ENCODE peak calls at places on chromosome 19, in four cellular contexts. L is fibroblast of lung, Q is tibial artery, X is choroid plexus epithelial cell. B is an unnamed sample.

GRCh38 chr19:11480927-11481776 is at the start of gene ELAVL3:
- DNase-seq in L (no peak), Q (no peak), X (no peak), B (no peak)

GRCh38 chr19:11067356-11068113 is 21.7 kb upstream of the LDLR start:
- DNase-seq in L (peak), Q (no peak), X (peak), B (no peak)

GRCh38 chr19:18364826-18365528 is 21.0 kb upstream of the GDF15 start:
- DNase-seq in L (peak), Q (peak), X (peak), B (peak)

GRCh38 chr19:43809762-43810696 is 7.8 kb upstream of the LYPD5 start:
- DNase-seq in L (peak), Q (no peak), X (peak), B (no peak)

GRCh38 chr19:34662919-34663318 is 14.0 kb downstream of the SCGB2B2 start:
- DNase-seq in L (no peak), Q (no peak), X (peak), B (no peak)

GRCh38 chr19:35253316-35254286 is 4.8 kb downstream of the LSR start:
- DNase-seq in L (no peak), Q (no peak), X (no peak), B (no peak)

GRCh38 chr19:16315825-16316505 is 8.7 kb upstream of the KLF2 start:
- DNase-seq in L (peak), Q (peak), X (peak), B (peak)

GRCh38 chr19:44517146-44517545 is 12.3 kb downstream of the CEACAM20 start:
- DNase-seq in L (no peak), Q (no peak), X (no peak), B (no peak)

GRCh38 chr19:48681127-48681470 is 8.3 kb upstream of the NTN5 start:
- DNase-seq in L (peak), Q (no peak), X (peak), B (no peak)

GRCh38 chr19:16573296-16573695 is 1.1 kb upstream of the SLC35E1 start:
- DNase-seq in L (no peak), Q (no peak), X (no peak), B (no peak)

GRCh38 chr19:32676186-32676894 is 692 bp downstream of the RGS9BP start:
- DNase-seq in L (no peak), Q (no peak), X (no peak), B (no peak)

GRCh38 chr19:16627928-16628182 is 149 bp downstream of the MED26 start:
- DNase-seq in L (no peak), Q (no peak), X (no peak), B (no peak)

GRCh38 chr19:12938536-12939291 is at the start of gene CALR:
- DNase-seq in L (peak), Q (peak), X (peak), B (no peak)

GRCh38 chr19:44552324-44552723 is 22.8 kb upstream of the CEACAM20 start:
- DNase-seq in L (no peak), Q (no peak), X (peak), B (peak)

GRCh38 chr19:40596608-40597328 is 4.4 kb upstream of the LTBP4 start:
- DNase-seq in L (peak), Q (peak), X (peak), B (peak)

GRCh38 chr19:17078038-17078919 is 2.7 kb downstream of the MYO9B start:
- DNase-seq in L (no peak), Q (no peak), X (peak), B (no peak)

GRCh38 chr19:57788114-57788692 is 18.7 kb downstream of the ZNF586 start:
- DNase-seq in L (no peak), Q (no peak), X (no peak), B (no peak)

GRCh38 chr19:58380736-58381459 is at the start of gene ZNF837:
- DNase-seq in L (peak), Q (peak), X (peak), B (peak)

GRCh38 chr19:34430738-34431625 is 2.8 kb downstream of the UBA2 start:
- DNase-seq in L (peak), Q (no peak), X (peak), B (no peak)

GRCh38 chr19:18897108-18898029 is 1.4 kb upstream of the CERS1 start:
- DNase-seq in L (no peak), Q (no peak), X (no peak), B (no peak)

GRCh38 chr19:12723643-12724426 is at the start of gene TNPO2:
- DNase-seq in L (peak), Q (no peak), X (peak), B (no peak)

GRCh38 chr19:1601613-1602064 is 3.6 kb downstream of the UQCR11 start:
- DNase-seq in L (no peak), Q (no peak), X (peak), B (no peak)

GRCh38 chr19:1605236-1606137 is at the start of gene UQCR11:
- DNase-seq in L (peak), Q (peak), X (peak), B (peak)

GRCh38 chr19:1599460-1599846 is 5.8 kb downstream of the UQCR11 start:
- DNase-seq in L (no peak), Q (no peak), X (no peak), B (no peak)

GRCh38 chr19:1598777-1599459 is 6.3 kb upstream of the MBD3 start:
- DNase-seq in L (no peak), Q (no peak), X (no peak), B (no peak)

GRCh38 chr19:1602091-1602707 is 3.1 kb downstream of the UQCR11 start:
- DNase-seq in L (no peak), Q (no peak), X (no peak), B (no peak)
- TF ChIP-seq CTCF in L (no peak), Q (no peak), X (no peak), B (no peak)

GRCh38 chr19:51003316-51003715 is 1.9 kb upstream of the KLK8 start:
- DNase-seq in L (no peak), Q (no peak), X (no peak), B (no peak)

GRCh38 chr19:51007488-51007887 is 6.1 kb upstream of the KLK8 start:
- DNase-seq in L (no peak), Q (no peak), X (no peak), B (no peak)

GRCh38 chr19:51006406-51006805 is 5.0 kb upstream of the KLK8 start:
- DNase-seq in L (no peak), Q (no peak), X (no peak), B (no peak)

GRCh38 chr19:51002542-51003311 is 1.3 kb upstream of the KLK8 start:
- DNase-seq in L (no peak), Q (no peak), X (no peak), B (no peak)

GRCh38 chr19:51005248-51005647 is 3.8 kb upstream of the KLK8 start:
- DNase-seq in L (no peak), Q (no peak), X (no peak), B (no peak)
- TF ChIP-seq CTCF in L (no peak), Q (no peak), X (no peak), B (no peak)

DNA sequence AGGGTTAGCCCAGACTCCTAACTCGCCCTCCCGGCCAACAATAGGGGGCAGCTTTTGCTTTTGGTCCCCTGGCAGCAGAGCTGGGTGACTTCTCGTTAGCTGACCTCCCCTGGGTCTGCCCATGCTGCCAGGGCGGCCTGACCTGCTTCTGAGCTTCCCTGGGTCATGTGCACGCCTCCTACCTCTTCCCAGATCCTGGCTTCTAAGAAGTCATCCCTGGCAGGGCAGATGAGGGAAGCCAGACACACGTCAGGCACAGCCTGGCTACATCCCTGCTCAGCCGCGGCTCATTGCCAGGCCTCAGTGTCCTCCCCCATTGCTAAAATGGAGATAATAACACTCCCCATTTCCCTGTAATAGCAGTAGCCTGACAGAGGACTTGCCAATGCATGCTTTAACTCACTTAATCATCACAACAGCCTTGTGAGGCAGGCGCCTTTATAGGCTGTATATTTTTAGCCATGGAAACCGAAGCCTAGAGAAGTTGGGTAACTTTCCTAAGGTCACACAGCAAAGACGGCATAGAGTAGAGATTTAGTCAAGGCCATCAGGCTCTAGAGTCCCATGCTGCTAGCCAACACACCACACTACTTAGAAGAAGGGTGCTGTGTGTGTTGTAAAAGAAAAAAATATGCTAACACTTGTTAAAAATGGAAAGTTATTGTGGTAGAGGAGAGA is 2.1 kb downstream of the KCNK6 start:
- DNase-seq in L (peak), Q (peak), X (peak), B (no peak)
- TF ChIP-seq CTCF in L (no peak), Q (no peak), X (no peak), B (no peak)

GRCh38 chr19:29628661-29629385 is 22.7 kb downstream of the POP4 start:
- DNase-seq in L (no peak), Q (no peak), X (no peak), B (no peak)

GRCh38 chr19:29629836-29630534 is 23.9 kb downstream of the POP4 start:
- DNase-seq in L (no peak), Q (no peak), X (no peak), B (no peak)

GRCh38 chr19:29634002-29634401 is 27.9 kb downstream of the POP4 start:
- DNase-seq in L (no peak), Q (no peak), X (no peak), B (no peak)

GRCh38 chr19:29630661-29631060 is 24.6 kb downstream of the POP4 start:
- DNase-seq in L (no peak), Q (no peak), X (peak), B (no peak)

GRCh38 chr19:29631450-29631849 is 25.4 kb downstream of the POP4 start:
- DNase-seq in L (no peak), Q (peak), X (no peak), B (no peak)
- TF ChIP-seq CTCF in L (no peak), Q (no peak), X (no peak), B (no peak)

GRCh38 chr19:30471441-30471840 is 99.3 kb downstream of the ZNF536 start:
- DNase-seq in L (no peak), Q (no peak), X (no peak), B (no peak)
- TF ChIP-seq CTCF in L (no peak), Q (no peak), X (no peak), B (no peak)

DNA sequence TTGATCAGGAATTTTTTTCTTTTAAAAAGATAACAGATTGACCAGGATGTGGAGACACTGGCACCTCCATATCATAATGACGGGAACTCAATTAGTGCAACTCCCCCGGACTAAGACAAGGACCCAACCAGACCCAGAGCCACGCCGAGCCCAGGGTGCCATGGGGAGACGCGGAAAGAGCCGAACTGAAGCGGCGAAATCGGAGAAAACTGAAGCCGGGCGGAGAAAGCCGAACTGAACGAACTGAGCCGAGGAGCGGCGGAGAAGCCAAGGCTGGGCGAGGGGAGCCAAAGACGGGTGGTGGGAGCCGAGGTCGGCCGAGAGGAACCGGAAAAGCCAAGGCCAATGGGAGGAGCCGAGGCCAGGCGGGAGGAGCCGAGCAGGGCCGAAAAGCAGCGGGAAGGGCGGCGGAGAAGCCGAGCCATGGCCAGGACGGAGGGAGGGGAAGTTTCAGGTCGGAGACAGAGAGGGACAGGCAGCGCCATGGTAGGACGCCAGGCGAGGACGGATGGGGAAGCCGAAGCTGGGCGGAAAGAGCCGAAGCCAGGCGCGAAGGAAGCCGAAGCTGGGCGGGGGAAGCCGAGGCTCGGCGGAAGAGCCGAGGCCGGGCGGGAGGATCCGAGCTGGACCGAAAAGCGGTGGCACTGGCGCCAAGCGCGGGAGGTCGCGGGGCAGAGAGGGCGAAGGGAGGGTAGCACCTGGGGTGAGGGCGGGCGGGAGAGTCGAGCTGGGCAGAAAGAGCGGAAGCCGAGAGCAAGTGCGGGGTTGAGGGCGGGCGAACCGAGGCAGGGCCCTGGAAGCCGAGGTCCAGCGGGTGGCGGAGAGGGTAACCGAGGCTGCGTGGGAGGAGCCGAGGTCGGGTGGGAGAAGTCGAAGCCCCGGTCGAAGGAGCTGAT is 29.4 kb downstream of the ZNF557 start:
- DNase-seq in L (peak), Q (peak), X (peak), B (peak)
- TF ChIP-seq CTCF in L (no peak), Q (no peak), X (no peak), B (no peak)

GRCh38 chr19:4035582-4035981 is 28.0 kb downstream of the PIAS4 start:
- DNase-seq in L (peak), Q (no peak), X (no peak), B (no peak)
- TF ChIP-seq CTCF in L (no peak), Q (no peak), X (no peak), B (no peak)

GRCh38 chr19:4547303-4548237 is 7.7 kb upstream of the LRG1 start:
- DNase-seq in L (no peak), Q (no peak), X (no peak), B (no peak)
- TF ChIP-seq CTCF in L (peak), Q (no peak), X (peak), B (peak)

B was measured in CD14-positive monocyte.